ENCODE peak calls at places on chromosomes 6 and 20, in four cellular contexts. G, U, A and C are unnamed samples.

GRCh38 chr6:56683882-56684281 is 41.2 kb upstream of the DST start:
- DNase-seq in U (no peak), A (no peak), G (no peak), C (no peak)

GRCh38 chr6:37985355-37985754 is 165.8 kb downstream of the ZFAND3 start:
- DNase-seq in U (no peak), G (no peak), A (no peak), C (no peak)

GRCh38 chr6:113662049-113662655 is 195.0 kb upstream of the MARCKS start:
- DNase-seq in U (no peak), G (no peak), A (no peak), C (no peak)

GRCh38 chr6:121668259-121668658 is 232.8 kb downstream of the GJA1 start:
- DNase-seq in U (no peak), A (no peak), G (no peak), C (no peak)

GRCh38 chr20:3224681-3225421 is 14.1 kb downstream of the SLC4A11 start:
- DNase-seq in U (no peak), A (no peak), G (no peak), C (no peak)

GRCh38 chr6:122154912-122155516 is 244.4 kb upstream of the HSF2 start:
- DNase-seq in G (no peak), U (no peak), A (peak; percentile 28), C (no peak)

GRCh38 chr6:77092971-77093370 is 370.3 kb downstream of the HTR1B start:
- DNase-seq in G (no peak), A (no peak), U (no peak), C (no peak)

GRCh38 chr20:17835240-17835940 is 133.2 kb downstream of the SNX5 start:
- DNase-seq in A (no peak), U (no peak), G (no peak), C (no peak)

GRCh38 chr20:32969356-32970114 is 34.7 kb downstream of the SUN5 start:
- DNase-seq in G (no peak), U (no peak), A (no peak), C (peak; percentile 28)

GRCh38 chr6:15399651-15400470 is 154.0 kb downstream of the JARID2 start:
- DNase-seq in A (no peak), U (no peak), G (no peak), C (peak; percentile 79)

GRCh38 chr6:13760948-13761347 is 49.3 kb upstream of the RANBP9 start:
- DNase-seq in U (no peak), A (no peak), G (no peak), C (no peak)

GRCh38 chr6:90584636-90585255 is 2.1 kb downstream of the MAP3K7 start:
- DNase-seq in A (no peak), U (no peak), G (no peak), C (no peak)

GRCh38 chr6:169843110-169843509 is 91.7 kb downstream of the ERMARD start:
- DNase-seq in G (no peak), A (no peak), U (no peak), C (no peak)

GRCh38 chr6:95593025-95593424 is 15.7 kb downstream of the MANEA start:
- DNase-seq in G (no peak), A (no peak), U (no peak), C (no peak)

GRCh38 chr6:14035448-14035847 is 82.1 kb upstream of the CD83 start:
- DNase-seq in U (no peak), G (no peak), A (peak; percentile 82), C (no peak)

GRCh38 chr6:96651816-96652215 is 88.9 kb downstream of the FHL5 start:
- DNase-seq in U (no peak), A (no peak), G (no peak), C (no peak)

GRCh38 chr6:137044366-137045220 is at the start of gene IL20RA:
- DNase-seq in U (peak; percentile 83), A (peak; percentile 80), G (no peak), C (peak; percentile 48)

GRCh38 chr6:42451595-42452170 is at the start of gene TRERF1:
- DNase-seq in U (peak; percentile 85), G (peak; percentile 42), A (peak; percentile 95), C (peak; percentile 65)

GRCh38 chr6:110813813-110814487 is 1.3 kb downstream of the CDK19 start:
- DNase-seq in G (no peak), U (no peak), A (peak; percentile 14), C (no peak)

GRCh38 chr20:58242824-58243223 is 14.4 kb upstream of the ANKRD60 start:
- DNase-seq in A (no peak), U (no peak), G (no peak), C (no peak)

GRCh38 chr6:45988635-45989034 is 27.0 kb downstream of the CLIC5 start:
- DNase-seq in G (no peak), U (no peak), A (peak; percentile 24), C (no peak)

GRCh38 chr6:111925296-111925695 is 52.0 kb upstream of the FYN start:
- DNase-seq in A (no peak), U (no peak), G (no peak), C (no peak)

GRCh38 chr6:138774370-138774769 is 801 bp downstream of the CCDC28A start:
- DNase-seq in A (no peak), G (no peak), U (no peak), C (no peak)

GRCh38 chr20:61539706-61540360 is 287.8 kb downstream of the CDH4 start:
- DNase-seq in A (no peak), U (no peak), G (no peak), C (no peak)

GRCh38 chr20:38806855-38807655 is 1.6 kb downstream of the PPP1R16B start:
- DNase-seq in G (peak; percentile 13), A (peak; percentile 22), U (no peak), C (no peak)

GRCh38 chr6:72941751-72942150 is 283.5 kb downstream of the KHDC1L start:
- DNase-seq in A (no peak), U (no peak), G (no peak), C (no peak)

GRCh38 chr6:73340048-73340447 is 14.0 kb downstream of the DPPA5 start:
- DNase-seq in U (no peak), A (no peak), G (no peak), C (no peak)

GRCh38 chr20:16528078-16528477 is 45.2 kb downstream of the KIF16B start:
- DNase-seq in G (no peak), A (no peak), U (no peak), C (peak; percentile 62)

GRCh38 chr6:142763205-142763604 is 181.8 kb downstream of the HIVEP2 start:
- DNase-seq in A (no peak), U (no peak), G (no peak), C (no peak)

GRCh38 chr6:135145509-135145865 is 35.6 kb upstream of the MYB start:
- DNase-seq in G (no peak), A (no peak), U (no peak), C (no peak)

GRCh38 chr20:37349517-37350491 is 3.9 kb downstream of the SRC start:
- DNase-seq in A (no peak), G (no peak), U (peak; percentile 78), C (no peak)

GRCh38 chr6:136593748-136594490 is 43.7 kb upstream of the MAP7 start:
- DNase-seq in A (peak; percentile 60), G (no peak), U (no peak), C (no peak)

GRCh38 chr20:44805335-44805734 is 5.0 kb downstream of the RIMS4 start:
- DNase-seq in A (no peak), U (no peak), G (no peak), C (no peak)
- H3K4me3 ChIP-seq in A (peak overlapping the region; percentile 37), U (no peak overlapping the region), G (no peak overlapping the region), C (no peak overlapping the region)

GRCh38 chr6:9518433-9518832 is 896.4 kb downstream of the TFAP2A start:
- DNase-seq in G (no peak), A (no peak), U (no peak), C (no peak)
- H3K27ac ChIP-seq in G (no peak overlapping the region), A (no peak overlapping the region), U (no peak overlapping the region), C (no peak overlapping the region)

DNA sequence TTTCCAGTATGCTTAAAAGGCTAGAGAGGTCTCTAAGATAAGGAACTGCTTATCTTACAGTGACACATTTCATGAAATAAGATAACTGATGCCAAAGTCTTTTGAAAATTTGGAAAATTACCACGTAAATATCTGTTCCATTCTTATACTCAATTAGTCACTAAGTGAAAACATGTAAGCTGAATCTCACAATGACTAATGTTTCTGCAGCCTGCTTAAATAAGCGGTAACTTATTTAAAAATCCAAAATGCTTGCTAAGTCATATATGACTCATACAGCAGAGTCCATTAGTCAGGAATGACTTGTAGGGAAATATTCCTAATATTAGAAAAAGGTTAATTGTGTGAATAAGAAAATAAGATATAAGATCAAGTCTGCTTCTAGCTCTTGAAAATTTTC is 27.8 kb upstream of the LGSN start:
- DNase-seq in G (no peak), U (no peak), A (no peak), C (no peak)
- H3K4me1 ChIP-seq in G (no peaks in the 10 kb centered on the region), U (peaks cover 24% of the 10 kb centered on the region), A (no peaks in the 10 kb centered on the region), C (no peaks in the 10 kb centered on the region)

GRCh38 chr6:16769131-16769985 is 8.1 kb upstream of the ATXN1 start:
- DNase-seq in A (peak; percentile 26), U (no peak), G (peak; percentile 52), C (peak; percentile 43)

GRCh38 chr6:16767765-16768514 is 6.7 kb upstream of the ATXN1 start:
- DNase-seq in G (no peak), U (no peak), A (no peak), C (no peak)

GRCh38 chr6:16769986-16770376 is 8.7 kb upstream of the ATXN1 start:
- DNase-seq in A (no peak), U (no peak), G (no peak), C (no peak)

GRCh38 chr6:16773376-16773775 is 12.1 kb upstream of the ATXN1 start:
- DNase-seq in U (no peak), A (no peak), G (no peak), C (no peak)

DNA sequence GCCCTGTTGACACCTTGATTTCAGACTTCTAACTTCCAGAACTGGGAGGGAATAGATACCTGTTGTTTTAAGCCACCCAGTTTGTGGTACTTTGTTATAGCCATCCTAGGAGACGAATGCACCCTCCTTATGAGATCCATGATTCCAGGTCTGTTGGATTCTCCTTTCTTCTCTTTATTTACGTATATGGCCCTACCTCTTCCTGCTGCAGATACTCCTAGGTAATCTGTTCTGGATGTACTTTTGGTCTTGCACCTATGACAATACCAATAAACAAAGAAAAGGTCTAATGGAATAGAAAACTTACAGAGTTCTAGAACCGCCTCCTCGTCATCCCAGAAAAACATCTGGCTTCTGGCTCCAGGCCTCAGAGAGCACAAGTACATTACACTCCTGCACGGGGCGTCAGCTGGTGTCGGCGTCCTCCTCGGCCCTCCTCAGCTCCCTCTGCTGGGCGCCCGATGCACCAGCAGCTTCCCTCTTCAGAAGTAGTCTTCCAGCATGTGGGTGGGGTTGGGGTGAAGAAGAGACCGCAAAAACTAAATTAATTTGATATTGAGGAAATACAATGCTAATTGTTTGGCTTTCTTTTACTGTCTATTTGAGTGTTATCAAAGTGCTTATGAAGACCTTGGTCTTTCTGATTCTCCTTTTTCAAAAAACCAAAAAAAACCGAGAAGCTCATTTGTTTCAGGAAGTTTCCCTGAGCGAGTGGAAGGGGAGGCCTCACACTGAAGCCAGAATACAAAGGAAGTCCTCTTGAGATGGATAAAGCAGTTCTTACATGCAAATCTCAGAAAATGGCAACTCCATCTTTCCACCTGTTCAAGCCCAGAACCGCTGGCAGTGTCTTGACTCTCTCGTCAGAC is 9.7 kb upstream of the ATXN1 start:
- DNase-seq in U (peak; percentile 97), G (peak; percentile 71), A (peak; percentile 92), C (peak; percentile 76)
- H3K4me3 ChIP-seq in U (no peak overlapping the region), G (no peak overlapping the region), A (no peak overlapping the region), C (no peak overlapping the region)